ENCODE peak calls at places on chromosomes 1 and 21, in six cellular contexts. One of them, this sample, is unnamed. For H3K4me1, the result is how much of the 10 kb centered on the place peaks cover.

GRCh38 chr1:166839600-166840308 is 479 bp downstream of the POGK start:
- DNase-seq in body of pancreas: peak
- DNase-seq in ovary: peak
- DNase-seq in uterus: peak
- DNase-seq in A549: peak
- DNase-seq in gastrocnemius medialis: peak
- DNase-seq in this sample: no peak

GRCh38 chr1:41479000-41479807 is 5.3 kb downstream of the EDN2 start:
- DNase-seq in ovary: peak
- DNase-seq in body of pancreas: peak
- DNase-seq in gastrocnemius medialis: no peak
- DNase-seq in A549: no peak
- DNase-seq in uterus: peak
- DNase-seq in this sample: no peak

GRCh38 chr1:211797994-211798393 is 32.6 kb downstream of the LPGAT1 start:
- DNase-seq in ovary: no peak
- DNase-seq in gastrocnemius medialis: no peak
- DNase-seq in body of pancreas: no peak
- DNase-seq in A549: no peak
- DNase-seq in uterus: no peak
- DNase-seq in this sample: no peak

GRCh38 chr1:160245420-160245819 is 16.9 kb downstream of the DCAF8 start:
- DNase-seq in A549: no peak
- DNase-seq in uterus: no peak
- DNase-seq in gastrocnemius medialis: no peak
- DNase-seq in ovary: no peak
- DNase-seq in body of pancreas: no peak
- DNase-seq in this sample: no peak

GRCh38 chr1:205572426-205572825 is 59.4 kb downstream of the ELK4 start:
- DNase-seq in body of pancreas: no peak
- DNase-seq in A549: no peak
- DNase-seq in gastrocnemius medialis: no peak
- DNase-seq in ovary: no peak
- DNase-seq in uterus: no peak
- DNase-seq in this sample: no peak

GRCh38 chr1:55239548-55239947 is 24.4 kb upstream of the USP24 start:
- DNase-seq in gastrocnemius medialis: no peak
- DNase-seq in A549: no peak
- DNase-seq in uterus: no peak
- DNase-seq in ovary: no peak
- DNase-seq in body of pancreas: no peak
- DNase-seq in this sample: no peak

GRCh38 chr1:97396463-97396862 is 524.4 kb downstream of the DPYD start:
- DNase-seq in uterus: no peak
- DNase-seq in ovary: no peak
- DNase-seq in gastrocnemius medialis: no peak
- DNase-seq in body of pancreas: no peak
- DNase-seq in A549: no peak
- DNase-seq in this sample: no peak

GRCh38 chr1:87902830-87903614 is 574.3 kb downstream of the LMO4 start:
- DNase-seq in uterus: peak
- DNase-seq in ovary: no peak
- DNase-seq in A549: no peak
- DNase-seq in gastrocnemius medialis: no peak
- DNase-seq in body of pancreas: peak
- DNase-seq in this sample: no peak

GRCh38 chr21:18759751-18760161 is 356.2 kb upstream of the TMPRSS15 start:
- DNase-seq in uterus: no peak
- DNase-seq in A549: no peak
- DNase-seq in gastrocnemius medialis: no peak
- DNase-seq in body of pancreas: no peak
- DNase-seq in ovary: no peak
- DNase-seq in this sample: no peak

GRCh38 chr1:25198731-25199231 is 33.5 kb downstream of the SYF2 start:
- DNase-seq in ovary: no peak
- DNase-seq in A549: no peak
- DNase-seq in gastrocnemius medialis: no peak
- DNase-seq in body of pancreas: peak
- DNase-seq in uterus: no peak
- DNase-seq in this sample: no peak

GRCh38 chr21:31234936-31235335 is 109.1 kb downstream of the TIAM1 start:
- DNase-seq in A549: no peak
- DNase-seq in body of pancreas: no peak
- DNase-seq in ovary: no peak
- DNase-seq in uterus: no peak
- DNase-seq in gastrocnemius medialis: no peak
- DNase-seq in this sample: no peak

GRCh38 chr1:170618418-170618817 is 45.5 kb upstream of the PRRX1 start:
- DNase-seq in A549: no peak
- DNase-seq in ovary: no peak
- DNase-seq in body of pancreas: no peak
- DNase-seq in gastrocnemius medialis: no peak
- DNase-seq in uterus: no peak
- DNase-seq in this sample: no peak

GRCh38 chr21:46215436-46216131 is 13.0 kb downstream of the LSS start:
- DNase-seq in gastrocnemius medialis: no peak
- DNase-seq in A549: no peak
- DNase-seq in body of pancreas: no peak
- DNase-seq in ovary: no peak
- DNase-seq in uterus: no peak
- DNase-seq in this sample: no peak

GRCh38 chr1:56120021-56120420 is 459.3 kb downstream of the PLPP3 start:
- DNase-seq in body of pancreas: no peak
- DNase-seq in ovary: no peak
- DNase-seq in uterus: no peak
- DNase-seq in gastrocnemius medialis: no peak
- DNase-seq in A549: no peak
- DNase-seq in this sample: no peak

GRCh38 chr1:156055343-156055645 is 712 bp downstream of the LAMTOR2 start:
- DNase-seq in gastrocnemius medialis: no peak
- DNase-seq in uterus: no peak
- DNase-seq in body of pancreas: no peak
- DNase-seq in ovary: no peak
- DNase-seq in A549: no peak
- DNase-seq in this sample: no peak

GRCh38 chr1:2253036-2253796 is 25.1 kb downstream of the SKI start:
- DNase-seq in A549: no peak
- DNase-seq in uterus: no peak
- DNase-seq in ovary: no peak
- DNase-seq in gastrocnemius medialis: no peak
- DNase-seq in body of pancreas: no peak
- DNase-seq in this sample: no peak

GRCh38 chr1:203607169-203607873 is 19.3 kb upstream of the ATP2B4 start:
- DNase-seq in ovary: peak
- DNase-seq in A549: no peak
- DNase-seq in body of pancreas: peak
- DNase-seq in uterus: peak
- DNase-seq in gastrocnemius medialis: no peak
- DNase-seq in this sample: no peak

GRCh38 chr1:85607126-85607912 is 26.8 kb downstream of the CCN1 start:
- DNase-seq in ovary: no peak
- DNase-seq in gastrocnemius medialis: no peak
- DNase-seq in body of pancreas: no peak
- DNase-seq in uterus: no peak
- DNase-seq in A549: peak
- DNase-seq in this sample: no peak

GRCh38 chr1:195590649-195591048 is 1017.6 kb downstream of the KCNT2 start:
- DNase-seq in body of pancreas: no peak
- DNase-seq in A549: no peak
- DNase-seq in gastrocnemius medialis: no peak
- DNase-seq in ovary: no peak
- DNase-seq in uterus: no peak
- DNase-seq in this sample: no peak

GRCh38 chr1:201648066-201648910 is 109.4 kb downstream of the NAV1 start:
- DNase-seq in A549: peak
- DNase-seq in body of pancreas: peak
- DNase-seq in uterus: peak
- DNase-seq in gastrocnemius medialis: no peak
- DNase-seq in ovary: peak
- DNase-seq in this sample: no peak

GRCh38 chr1:228174482-228175315 is 9.1 kb downstream of the IBA57 start:
- DNase-seq in A549: peak
- DNase-seq in body of pancreas: peak
- DNase-seq in ovary: no peak
- DNase-seq in gastrocnemius medialis: no peak
- DNase-seq in uterus: no peak
- DNase-seq in this sample: no peak

GRCh38 chr1:240008298-240008697 is 83.4 kb upstream of the FMN2 start:
- DNase-seq in ovary: no peak
- DNase-seq in gastrocnemius medialis: no peak
- DNase-seq in uterus: no peak
- DNase-seq in body of pancreas: no peak
- DNase-seq in A549: no peak
- DNase-seq in this sample: no peak

GRCh38 chr1:198677027-198677426 is 38.2 kb downstream of the PTPRC start:
- DNase-seq in uterus: no peak
- DNase-seq in body of pancreas: no peak
- DNase-seq in gastrocnemius medialis: no peak
- DNase-seq in ovary: no peak
- DNase-seq in A549: no peak
- DNase-seq in this sample: no peak

GRCh38 chr1:79042539-79042938 is 36.0 kb upstream of the ADGRL4 start:
- DNase-seq in A549: no peak
- DNase-seq in uterus: no peak
- DNase-seq in body of pancreas: no peak
- DNase-seq in gastrocnemius medialis: no peak
- DNase-seq in ovary: no peak
- DNase-seq in this sample: no peak

GRCh38 chr1:54800899-54801759 is at the start of gene TTC22:
- DNase-seq in ovary: peak
- DNase-seq in uterus: no peak
- DNase-seq in body of pancreas: peak
- DNase-seq in gastrocnemius medialis: no peak
- DNase-seq in A549: no peak
- DNase-seq in this sample: no peak

GRCh38 chr1:219676012-219676770 is 63.3 kb upstream of the ZC3H11B start:
- DNase-seq in body of pancreas: no peak
- DNase-seq in A549: no peak
- DNase-seq in gastrocnemius medialis: no peak
- DNase-seq in uterus: no peak
- DNase-seq in ovary: no peak
- DNase-seq in this sample: no peak

GRCh38 chr21:46067505-46068201 is 30.3 kb upstream of the COL6A2 start:
- DNase-seq in gastrocnemius medialis: no peak
- DNase-seq in uterus: no peak
- DNase-seq in body of pancreas: no peak
- DNase-seq in A549: no peak
- DNase-seq in ovary: peak
- DNase-seq in this sample: no peak

GRCh38 chr1:209095627-209096595 is 487.6 kb upstream of the CAMK1G start:
- DNase-seq in gastrocnemius medialis: no peak
- DNase-seq in ovary: no peak
- DNase-seq in A549: peak
- DNase-seq in body of pancreas: no peak
- DNase-seq in uterus: no peak
- DNase-seq in this sample: no peak

GRCh38 chr1:153623091-153623490 is 4.2 kb downstream of the S100A13 start:
- DNase-seq in ovary: no peak
- DNase-seq in uterus: no peak
- DNase-seq in gastrocnemius medialis: no peak
- DNase-seq in body of pancreas: no peak
- DNase-seq in A549: no peak
- DNase-seq in this sample: no peak
- H3K4me1 ChIP-seq in ovary: under half
- H3K4me1 ChIP-seq in uterus: under half
- H3K4me1 ChIP-seq in gastrocnemius medialis: under half
- H3K4me1 ChIP-seq in body of pancreas: under half
- H3K4me1 ChIP-seq in A549: under half
- H3K4me1 ChIP-seq in this sample: under half

GRCh38 chr1:226133504-226134123 is 52.9 kb downstream of the ACBD3 start:
- DNase-seq in A549: no peak
- DNase-seq in uterus: no peak
- DNase-seq in body of pancreas: no peak
- DNase-seq in gastrocnemius medialis: no peak
- DNase-seq in ovary: no peak
- DNase-seq in this sample: no peak

GRCh38 chr1:226132731-226133503 is 53.6 kb downstream of the ACBD3 start:
- DNase-seq in uterus: no peak
- DNase-seq in A549: no peak
- DNase-seq in ovary: no peak
- DNase-seq in gastrocnemius medialis: no peak
- DNase-seq in body of pancreas: peak
- DNase-seq in this sample: no peak

GRCh38 chr1:226135709-226136108 is 50.8 kb downstream of the ACBD3 start:
- DNase-seq in body of pancreas: no peak
- DNase-seq in uterus: no peak
- DNase-seq in A549: no peak
- DNase-seq in gastrocnemius medialis: no peak
- DNase-seq in ovary: no peak
- DNase-seq in this sample: no peak

GRCh38 chr1:226134170-226135058 is 52.1 kb downstream of the ACBD3 start:
- DNase-seq in ovary: no peak
- DNase-seq in gastrocnemius medialis: no peak
- DNase-seq in uterus: no peak
- DNase-seq in body of pancreas: no peak
- DNase-seq in A549: no peak
- DNase-seq in this sample: no peak

GRCh38 chr1:226135059-226135651 is 51.4 kb downstream of the ACBD3 start:
- DNase-seq in gastrocnemius medialis: no peak
- DNase-seq in body of pancreas: peak
- DNase-seq in A549: no peak
- DNase-seq in ovary: no peak
- DNase-seq in uterus: no peak
- DNase-seq in this sample: no peak
- TF ChIP-seq POLR2A in gastrocnemius medialis: no peak
- TF ChIP-seq POLR2A in body of pancreas: no peak
- TF ChIP-seq POLR2A in A549: no peak
- TF ChIP-seq POLR2A in ovary: no peak
- TF ChIP-seq POLR2A in uterus: no peak
- TF ChIP-seq POLR2A in this sample: no peak

GRCh38 chr1:162388615-162389014 is 7.1 kb downstream of the C1orf226 start:
- DNase-seq in gastrocnemius medialis: no peak
- DNase-seq in uterus: no peak
- DNase-seq in ovary: no peak
- DNase-seq in A549: no peak
- DNase-seq in body of pancreas: no peak
- DNase-seq in this sample: no peak
- H3K4me1 ChIP-seq in gastrocnemius medialis: under half
- H3K4me1 ChIP-seq in uterus: under half
- H3K4me1 ChIP-seq in ovary: under half
- H3K4me1 ChIP-seq in A549: under half
- H3K4me1 ChIP-seq in body of pancreas: under half
- H3K4me1 ChIP-seq in this sample: under half

GRCh38 chr1:43524804-43525203 is 5.9 kb upstream of the PTPRF start:
- DNase-seq in body of pancreas: peak
- DNase-seq in ovary: no peak
- DNase-seq in gastrocnemius medialis: no peak
- DNase-seq in uterus: no peak
- DNase-seq in A549: no peak
- DNase-seq in this sample: no peak
- TF ChIP-seq POLR2A in body of pancreas: no peak
- TF ChIP-seq POLR2A in ovary: no peak
- TF ChIP-seq POLR2A in gastrocnemius medialis: no peak
- TF ChIP-seq POLR2A in uterus: no peak
- TF ChIP-seq POLR2A in A549: no peak
- TF ChIP-seq POLR2A in this sample: no peak

This sample was measured in esophagus squamous epithelium.